ENCODE peak calls at places on chromosome 15, in seven cellular contexts. R is mesendoderm, G is neuronal stem cell, B is H1, D is H9, V is mesenchymal stem cell, C is trophoblast cell. H is an unnamed sample.

GRCh38 chr15:82239685-82240391 is 22.7 kb downstream of the EFL1 start:
- DNase-seq in R (peak), G (no peak), B (no peak), D (no peak), V (no peak), C (no peak), H (no peak)

GRCh38 chr15:65641723-65642475 is 20.2 kb downstream of the SLC24A1 start:
- DNase-seq in R (peak), G (no peak), B (no peak), D (no peak), V (no peak), C (no peak), H (no peak)

GRCh38 chr15:42498212-42499038 is 3.0 kb downstream of the SNAP23 start:
- DNase-seq in R (peak), G (no peak), B (no peak), D (no peak), V (no peak), C (peak), H (no peak)

GRCh38 chr15:101168463-101168824 is 83.4 kb downstream of the CHSY1 start:
- DNase-seq in R (no peak), G (no peak), B (no peak), D (no peak), V (no peak), C (no peak), H (peak)

GRCh38 chr15:64610257-64610919 is 150.0 kb downstream of the ZNF609 start:
- DNase-seq in R (no peak), G (no peak), B (no peak), D (no peak), V (no peak), C (no peak), H (no peak)

GRCh38 chr15:85379403-85380131 is 836 bp upstream of the AKAP13 start:
- DNase-seq in R (no peak), G (no peak), B (no peak), D (no peak), V (peak), C (peak), H (no peak)

GRCh38 chr15:61195116-61196002 is 33.7 kb downstream of the RORA start:
- DNase-seq in R (peak), G (peak), B (no peak), D (no peak), V (peak), C (peak), H (peak)

GRCh38 chr15:77516786-77517185 is 96.1 kb downstream of the HMG20A start:
- DNase-seq in R (no peak), G (no peak), B (no peak), D (no peak), V (no peak), C (no peak), H (no peak)

GRCh38 chr15:85429522-85429921 is 49.1 kb downstream of the AKAP13 start:
- DNase-seq in R (no peak), G (no peak), B (no peak), D (no peak), V (no peak), C (no peak), H (no peak)

GRCh38 chr15:57797608-57798267 is 91.2 kb downstream of the POLR2M start:
- DNase-seq in R (no peak), G (no peak), B (no peak), D (no peak), V (no peak), C (no peak), H (no peak)

GRCh38 chr15:75209289-75209676 is 7.6 kb downstream of the C15orf39 start:
- DNase-seq in R (no peak), G (no peak), B (no peak), D (no peak), V (no peak), C (no peak), H (no peak)

GRCh38 chr15:32029862-32030781 is at the start of gene CHRNA7:
- DNase-seq in R (peak), G (peak), B (peak), D (peak), V (peak), C (peak), H (peak)

GRCh38 chr15:26974120-26974780 is 3.3 kb downstream of the GABRG3 start:
- DNase-seq in R (peak), G (peak), B (peak), D (peak), V (no peak), C (peak), H (peak)

GRCh38 chr15:70509282-70510272 is 253.8 kb downstream of the UACA start:
- DNase-seq in R (no peak), G (no peak), B (no peak), D (no peak), V (no peak), C (peak), H (no peak)

GRCh38 chr15:55879181-55879580 is 114.2 kb downstream of the NEDD4 start:
- DNase-seq in R (no peak), G (no peak), B (no peak), D (no peak), V (no peak), C (no peak), H (peak)

GRCh38 chr15:45714501-45715488 is 80.0 kb downstream of the SQOR start:
- DNase-seq in R (peak), G (peak), B (peak), D (peak), V (peak), C (peak), H (peak)

GRCh38 chr15:33581032-33581431 is 270.3 kb downstream of the RYR3 start:
- DNase-seq in R (peak), G (no peak), B (no peak), D (no peak), V (no peak), C (peak), H (peak)

GRCh38 chr15:77988386-77989301 is 88.9 kb downstream of the TBC1D2B start:
- DNase-seq in R (no peak), G (no peak), B (no peak), D (no peak), V (no peak), C (no peak), H (no peak)

GRCh38 chr15:70775160-70775559 is 11.8 kb upstream of the UACA start:
- DNase-seq in R (no peak), G (no peak), B (no peak), D (no peak), V (peak), C (peak), H (peak)

GRCh38 chr15:90086868-90087268 is 15.4 kb downstream of the IDH2 start:
- DNase-seq in R (peak), G (no peak), B (peak), D (peak), V (peak), C (peak), H (peak)

GRCh38 chr15:60591491-60592385 is 112.8 kb upstream of the ICE2 start:
- DNase-seq in R (peak), G (peak), B (peak), D (peak), V (peak), C (peak), H (no peak)

GRCh38 chr15:89998923-89999675 is 2.0 kb upstream of the ZNF710 start:
- DNase-seq in R (no peak), G (no peak), B (no peak), D (no peak), V (peak), C (no peak), H (no peak)

GRCh38 chr15:78681306-78682012 is 40.4 kb upstream of the CHRNB4 start:
- DNase-seq in R (peak), G (no peak), B (peak), D (no peak), V (no peak), C (no peak), H (no peak)

GRCh38 chr15:75904241-75904631 is 558 bp downstream of the FBXO22 start:
- DNase-seq in R (peak), G (peak), B (no peak), D (peak), V (peak), C (peak), H (peak)

GRCh38 chr15:31387483-31388118 is 61.0 kb downstream of the KLF13 start:
- DNase-seq in R (no peak), G (no peak), B (no peak), D (no peak), V (no peak), C (no peak), H (peak)

GRCh38 chr15:83871808-83872559 is 218.1 kb downstream of the ADAMTSL3 start:
- DNase-seq in R (peak), G (no peak), B (no peak), D (no peak), V (peak), C (peak), H (peak)

GRCh38 chr15:91537868-91538267 is 315.6 kb upstream of the SLCO3A1 start:
- DNase-seq in R (no peak), G (no peak), B (no peak), D (no peak), V (no peak), C (no peak), H (no peak)

GRCh38 chr15:58043192-58043903 is 22.2 kb downstream of the ALDH1A2 start:
- DNase-seq in R (peak), G (no peak), B (no peak), D (no peak), V (peak), C (peak), H (peak)

GRCh38 chr15:99421172-99421656 is 144.6 kb upstream of the MEF2A start:
- DNase-seq in R (no peak), G (no peak), B (peak), D (no peak), V (peak), C (no peak), H (peak)

GRCh38 chr15:57563416-57563815 is 28.3 kb upstream of the MYZAP start:
- DNase-seq in R (no peak), G (no peak), B (no peak), D (no peak), V (no peak), C (no peak), H (no peak)

GRCh38 chr15:81091889-81092558 is 42.0 kb upstream of the CFAP161 start:
- DNase-seq in R (no peak), G (no peak), B (no peak), D (no peak), V (peak), C (peak), H (peak)

GRCh38 chr15:66115568-66116206 is 137.9 kb downstream of the MEGF11 start:
- DNase-seq in R (peak), G (no peak), B (no peak), D (peak), V (no peak), C (no peak), H (no peak)

GRCh38 chr15:46059921-46060565 is 425.2 kb downstream of the SQOR start:
- DNase-seq in R (no peak), G (no peak), B (no peak), D (no peak), V (no peak), C (no peak), H (no peak)

GRCh38 chr15:33865416-33865815 is 102.9 kb upstream of the CHRM5 start:
- DNase-seq in R (no peak), G (no peak), B (no peak), D (no peak), V (peak), C (peak), H (peak)

DNA sequence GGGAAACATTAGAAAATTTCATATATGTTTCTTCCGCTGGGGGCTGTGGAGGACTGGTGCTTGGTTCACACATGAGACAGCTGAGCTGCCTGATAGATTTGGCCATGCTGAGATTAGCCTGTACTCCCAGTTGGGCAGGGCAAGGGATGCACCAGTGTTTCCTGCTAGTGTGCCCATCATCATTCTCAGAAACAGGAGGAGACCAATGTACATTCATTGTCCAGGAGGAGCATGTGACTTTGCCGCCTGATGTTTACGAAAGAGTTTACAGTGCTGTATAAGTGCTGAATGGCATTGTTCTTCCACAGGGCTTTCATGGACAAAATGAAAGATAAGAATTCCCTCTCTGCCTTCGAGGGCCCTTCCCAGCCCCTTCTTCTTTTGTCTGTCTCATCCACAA is 311.1 kb upstream of the THBS1 start:
- DNase-seq in R (no peak), G (no peak), B (no peak), D (no peak), V (peak), C (no peak), H (no peak)
- H3K4ac ChIP-seq in R (no peak), G (no peak), B (no peak), D (no peak), V (peak), C (no peak), H (peak)

GRCh38 chr15:72163719-72164118 is 33.9 kb downstream of the GRAMD2A start:
- DNase-seq in R (no peak), G (no peak), B (no peak), D (no peak), V (no peak), C (no peak), H (no peak)

GRCh38 chr15:72156928-72157327 is 38.7 kb downstream of the SENP8 start:
- DNase-seq in R (no peak), G (no peak), B (no peak), D (no peak), V (no peak), C (no peak), H (no peak)

GRCh38 chr15:72162569-72162968 is 35.0 kb downstream of the GRAMD2A start:
- DNase-seq in R (no peak), G (no peak), B (no peak), D (no peak), V (no peak), C (no peak), H (no peak)

GRCh38 chr15:72161351-72162132 is 36.0 kb downstream of the GRAMD2A start:
- DNase-seq in R (no peak), G (peak), B (peak), D (no peak), V (no peak), C (peak), H (no peak)

GRCh38 chr15:72160846-72161245 is 36.7 kb downstream of the GRAMD2A start:
- DNase-seq in R (no peak), G (no peak), B (peak), D (no peak), V (no peak), C (no peak), H (no peak)
- H3K4ac ChIP-seq in R (no peak), G (no peak), B (no peak), D (no peak), V (no peak), C (no peak), H (no peak)

GRCh38 chr15:25655168-25655956 is 207.8 kb downstream of the ATP10A start:
- DNase-seq in R (no peak), G (no peak), B (no peak), D (no peak), V (no peak), C (peak), H (no peak)

GRCh38 chr15:25658560-25658959 is 204.6 kb downstream of the ATP10A start:
- DNase-seq in R (no peak), G (no peak), B (no peak), D (no peak), V (no peak), C (no peak), H (no peak)

DNA sequence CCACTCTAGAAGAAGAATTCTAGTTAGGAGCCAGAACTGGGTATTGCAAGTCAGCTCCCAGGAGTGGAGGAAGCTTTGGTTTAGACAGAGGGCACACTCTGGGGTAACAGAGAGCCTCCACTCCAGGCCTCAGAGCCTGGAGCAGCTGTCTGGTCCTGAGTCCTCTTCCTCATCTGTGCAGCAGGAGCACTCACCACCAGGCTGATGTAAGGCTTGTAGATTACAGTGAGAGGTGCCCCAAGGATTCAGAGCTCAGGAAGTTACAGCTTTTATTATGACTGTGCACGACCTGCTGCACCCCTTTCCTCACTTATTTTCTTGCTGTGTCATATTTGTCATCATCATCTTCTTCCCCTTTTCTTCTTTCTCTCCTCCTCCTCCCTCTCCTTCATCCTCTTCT is 210.4 kb downstream of the ATP10A start:
- DNase-seq in R (no peak), G (no peak), B (no peak), D (no peak), V (no peak), C (no peak), H (no peak)
- H3K4ac ChIP-seq in R (no peak), G (no peak), B (no peak), D (no peak), V (no peak), C (no peak), H (no peak)

DNA sequence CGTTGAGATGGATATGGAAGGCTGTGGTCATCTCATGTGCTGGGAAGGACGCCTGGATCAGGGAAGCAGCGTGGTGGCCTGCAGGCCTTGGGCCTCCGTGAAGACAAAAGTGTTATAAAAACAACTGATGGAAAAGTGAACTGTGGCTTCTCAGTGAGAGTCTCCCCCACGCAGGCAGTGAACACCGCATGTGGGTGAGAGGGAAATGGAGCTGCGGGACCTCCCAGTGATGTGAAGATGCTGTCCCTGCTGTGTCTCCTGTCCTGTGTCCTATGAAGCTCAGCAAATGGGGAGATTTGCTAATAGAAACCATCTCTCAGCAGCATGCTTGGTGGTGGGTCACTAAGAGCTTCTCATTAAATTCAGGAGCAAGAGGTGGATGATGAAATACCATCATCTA is 25.1 kb downstream of the NSMCE3 start:
- DNase-seq in R (no peak), G (no peak), B (no peak), D (no peak), V (no peak), C (no peak), H (no peak)
- H3K4ac ChIP-seq in R (no peak), G (no peak), B (no peak), D (no peak), V (no peak), C (no peak), H (no peak)

GRCh38 chr15:72062319-72062718 is 55.6 kb downstream of the MYO9A start:
- DNase-seq in R (no peak), G (no peak), B (no peak), D (no peak), V (no peak), C (peak), H (no peak)

GRCh38 chr15:72057548-72058091 is 60.3 kb downstream of the MYO9A start:
- DNase-seq in R (no peak), G (peak), B (no peak), D (no peak), V (peak), C (no peak), H (no peak)

GRCh38 chr15:72063186-72063585 is 54.8 kb downstream of the MYO9A start:
- DNase-seq in R (no peak), G (no peak), B (no peak), D (no peak), V (no peak), C (peak), H (peak)

GRCh38 chr15:72060687-72061250 is 57.2 kb downstream of the MYO9A start:
- DNase-seq in R (no peak), G (no peak), B (no peak), D (no peak), V (no peak), C (no peak), H (no peak)

GRCh38 chr15:72058590-72058989 is 59.4 kb downstream of the MYO9A start:
- DNase-seq in R (no peak), G (no peak), B (no peak), D (no peak), V (no peak), C (no peak), H (no peak)
- H3K4ac ChIP-seq in R (no peak), G (no peak), B (no peak), D (no peak), V (no peak), C (no peak), H (no peak)

GRCh38 chr15:41116116-41116871 is at the start of gene INO80:
- DNase-seq in R (peak), G (peak), B (peak), D (peak), V (peak), C (peak), H (peak)

GRCh38 chr15:41116872-41117242 is 777 bp upstream of the INO80 start:
- DNase-seq in R (no peak), G (peak), B (no peak), D (no peak), V (no peak), C (peak), H (no peak)

GRCh38 chr15:41115088-41115651 is 910 bp downstream of the INO80 start:
- DNase-seq in R (peak), G (peak), B (no peak), D (peak), V (peak), C (peak), H (peak)

DNA sequence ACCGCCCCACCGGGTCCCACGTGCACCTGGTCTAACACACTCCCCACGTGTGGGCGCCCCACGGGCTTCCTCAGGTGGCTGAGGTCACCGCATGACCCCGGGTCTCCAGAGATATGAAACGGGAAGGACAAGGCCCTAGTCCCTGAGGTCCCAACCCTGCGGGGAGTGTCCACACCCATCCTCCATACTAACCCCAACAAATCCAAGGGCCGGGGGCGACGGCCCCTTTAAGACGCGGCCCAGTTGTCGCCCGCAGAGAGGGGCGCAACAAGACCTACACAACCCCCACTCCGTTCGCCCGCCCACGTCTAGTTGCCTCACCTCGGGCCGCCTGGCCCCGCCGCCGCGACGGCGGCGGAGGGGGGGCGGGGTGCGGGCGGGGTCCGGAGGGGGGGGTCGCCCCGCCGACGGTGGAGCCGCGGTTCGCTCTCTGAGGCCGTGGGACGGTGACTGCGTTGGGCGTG is 396 bp downstream of the INO80 start:
- DNase-seq in R (peak), G (peak), B (no peak), D (no peak), V (peak), C (peak), H (peak)
- H3K4ac ChIP-seq in R (peak), G (no peak), B (no peak), D (no peak), V (peak), C (peak), H (peak)

GRCh38 chr15:29269485-29270168 is at the start of gene NSMCE3:
- DNase-seq in R (peak), G (peak), B (peak), D (peak), V (peak), C (peak), H (peak)
- H3K4ac ChIP-seq in R (peak), G (no peak), B (peak), D (no peak), V (no peak), C (no peak), H (peak)

GRCh38 chr15:74201656-74202420 is 749 bp downstream of the STRA6 start:
- DNase-seq in R (no peak), G (no peak), B (no peak), D (no peak), V (peak), C (peak), H (no peak)
- H3K4ac ChIP-seq in R (no peak), G (peak), B (no peak), D (no peak), V (peak), C (no peak), H (peak)

DNA sequence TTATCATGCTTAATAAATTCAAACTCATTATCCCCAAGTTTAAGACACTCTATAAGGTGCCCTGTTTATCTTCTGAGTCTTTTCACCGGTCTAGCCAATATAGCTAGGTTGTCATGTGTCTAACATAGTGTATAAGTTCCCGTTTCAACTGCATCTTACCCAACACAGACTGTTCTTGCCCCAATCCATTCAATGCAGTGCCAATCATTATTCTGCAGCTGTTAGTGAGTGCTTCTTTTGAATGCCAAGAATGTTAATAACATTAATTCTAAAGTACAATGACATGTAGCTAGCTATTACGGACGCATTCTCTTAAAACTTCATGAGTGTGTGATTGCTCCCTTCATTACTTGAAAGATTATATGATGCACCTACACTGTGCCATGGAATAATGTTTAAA is 646.4 kb upstream of the NR2F2 start:
- DNase-seq in R (no peak), G (no peak), B (no peak), D (no peak), V (no peak), C (no peak), H (no peak)
- H3K4ac ChIP-seq in R (no peak), G (no peak), B (no peak), D (no peak), V (no peak), C (no peak), H (peak)